ENCODE peak calls at places on chromosomes 16 and 17, in nine cellular contexts. H, C, E, V, X, A, R, B and I are unnamed samples.
A peak's percentile ranks its signal among the peaks of the same experiment; 100 is the strongest.

GRCh38 chr16:35215287-35215686 is 1755.9 kb downstream of the TP53TG3F start:
- DNase-seq in H (no peak), C (no peak), E (no peak), V (no peak), X (no peak), A (no peak), R (no peak), B (no peak), I (no peak)

GRCh38 chr16:12229759-12230594 is 253.4 kb downstream of the SNX29 start:
- DNase-seq in H (no peak), C (no peak), E (no peak), V (no peak), X (no peak), A (no peak), R (peak; percentile 33), B (no peak), I (no peak)

GRCh38 chr17:49676276-49676868 is 1.5 kb downstream of the SPOP start:
- DNase-seq in H (no peak), C (peak; percentile 59), E (no peak), V (no peak), X (no peak), A (no peak), R (peak; percentile 35), B (no peak), I (no peak)

GRCh38 chr16:9123871-9124270 is 32.4 kb downstream of the HAPSTR1 start:
- DNase-seq in H (peak; percentile 44), C (no peak), E (peak; percentile 45), V (peak; percentile 94), X (peak; percentile 91), A (peak; percentile 60), R (no peak), B (no peak), I (peak; percentile 72)

GRCh38 chr16:14111713-14112538 is 40.8 kb downstream of the MRTFB start:
- DNase-seq in H (peak; percentile 33), C (no peak), E (peak; percentile 59), V (no peak), X (peak; percentile 62), A (peak; percentile 89), R (no peak), B (no peak), I (no peak)

GRCh38 chr17:10729334-10730193 is at the start of gene TMEM220:
- DNase-seq in H (peak; percentile 86), C (peak; percentile 88), E (peak; percentile 86), V (no peak), X (peak; percentile 86), A (peak; percentile 90), R (peak; percentile 27), B (no peak), I (peak; percentile 82)

GRCh38 chr16:86048882-86049585 is 150.1 kb downstream of the IRF8 start:
- DNase-seq in H (no peak), C (peak; percentile 62), E (no peak), V (no peak), X (no peak), A (no peak), R (no peak), B (peak; percentile 35), I (no peak)

GRCh38 chr17:36657763-36658490 is 56.5 kb downstream of the MRM1 start:
- DNase-seq in H (no peak), C (peak; percentile 86), E (no peak), V (peak; percentile 22), X (peak; percentile 63), A (no peak), R (no peak), B (no peak), I (no peak)

GRCh38 chr16:27335349-27336052 is 21.7 kb downstream of the IL4R start:
- DNase-seq in H (no peak), C (no peak), E (no peak), V (no peak), X (no peak), A (no peak), R (no peak), B (no peak), I (no peak)

DNA sequence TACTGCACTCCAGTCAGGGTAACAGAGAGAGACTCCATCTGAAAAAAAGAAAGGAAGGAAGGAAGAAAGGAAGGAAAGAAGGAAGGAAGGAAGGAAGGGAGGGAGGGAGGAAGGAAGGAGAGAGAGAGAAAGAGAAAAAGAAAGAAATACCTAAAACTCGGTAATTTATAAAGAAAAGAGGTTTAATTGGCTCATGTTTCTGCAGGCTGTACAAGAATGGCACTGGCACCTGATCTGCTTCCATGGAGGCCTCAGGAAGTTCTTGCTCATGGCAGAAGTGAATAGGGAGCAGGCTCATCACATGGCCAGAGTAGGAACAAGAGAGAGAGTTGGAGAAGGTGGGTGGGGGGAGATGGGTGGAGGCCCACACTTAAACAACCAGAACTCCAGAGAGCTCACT is 215.2 kb upstream of the IRX3 start:
- DNase-seq in H (no peak), C (no peak), E (no peak), V (no peak), X (no peak), A (no peak), R (no peak), B (no peak), I (no peak)
- H3K36me3 ChIP-seq in H (no peaks in the 10 kb centered on the region), C (no peaks in the 10 kb centered on the region), E (no peaks in the 10 kb centered on the region), V (no peaks in the 10 kb centered on the region), X (no peaks in the 10 kb centered on the region), A (no peaks in the 10 kb centered on the region), R (no peaks in the 10 kb centered on the region), B (no peaks in the 10 kb centered on the region), I (no peaks in the 10 kb centered on the region)

DNA sequence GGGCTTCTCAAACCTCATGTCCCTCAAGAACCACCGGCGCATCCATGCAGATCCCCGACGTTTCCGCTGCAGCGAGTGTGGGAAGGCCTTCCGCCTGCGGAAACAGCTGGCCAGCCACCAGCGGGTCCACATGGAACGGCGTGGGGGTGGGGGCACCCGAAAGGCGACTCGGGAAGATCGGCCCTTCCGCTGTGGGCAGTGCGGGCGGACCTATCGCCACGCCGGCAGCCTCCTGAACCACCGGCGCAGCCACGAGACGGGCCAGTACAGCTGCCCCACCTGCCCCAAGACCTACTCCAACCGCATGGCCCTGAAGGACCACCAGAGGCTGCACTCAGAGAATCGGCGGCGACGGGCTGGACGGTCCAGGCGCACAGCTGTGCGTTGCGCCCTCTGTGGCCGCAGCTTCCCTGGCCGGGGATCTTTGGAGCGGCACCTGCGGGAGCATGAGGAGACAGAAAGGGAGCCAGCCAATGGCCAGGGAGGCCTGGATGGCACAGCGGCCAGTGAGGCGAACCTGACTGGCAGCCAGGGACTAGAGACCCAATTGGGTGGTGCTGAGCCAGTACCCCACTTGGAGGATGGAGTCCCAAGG is 5.9 kb downstream of the ZNF646 start:
- DNase-seq in H (no peak), C (peak; percentile 18), E (no peak), V (no peak), X (no peak), A (no peak), R (no peak), B (no peak), I (no peak)
- H3K36me3 ChIP-seq in H (peaks cover 6% of the 10 kb centered on the region), C (peaks cover 7% of the 10 kb centered on the region), E (peaks cover 87% of the 10 kb centered on the region), V (peaks cover 5% of the 10 kb centered on the region), X (peaks cover 3% of the 10 kb centered on the region), A (no peaks in the 10 kb centered on the region), R (peaks cover 28% of the 10 kb centered on the region), B (peaks cover 3% of the 10 kb centered on the region), I (peaks cover 9% of the 10 kb centered on the region)

DNA sequence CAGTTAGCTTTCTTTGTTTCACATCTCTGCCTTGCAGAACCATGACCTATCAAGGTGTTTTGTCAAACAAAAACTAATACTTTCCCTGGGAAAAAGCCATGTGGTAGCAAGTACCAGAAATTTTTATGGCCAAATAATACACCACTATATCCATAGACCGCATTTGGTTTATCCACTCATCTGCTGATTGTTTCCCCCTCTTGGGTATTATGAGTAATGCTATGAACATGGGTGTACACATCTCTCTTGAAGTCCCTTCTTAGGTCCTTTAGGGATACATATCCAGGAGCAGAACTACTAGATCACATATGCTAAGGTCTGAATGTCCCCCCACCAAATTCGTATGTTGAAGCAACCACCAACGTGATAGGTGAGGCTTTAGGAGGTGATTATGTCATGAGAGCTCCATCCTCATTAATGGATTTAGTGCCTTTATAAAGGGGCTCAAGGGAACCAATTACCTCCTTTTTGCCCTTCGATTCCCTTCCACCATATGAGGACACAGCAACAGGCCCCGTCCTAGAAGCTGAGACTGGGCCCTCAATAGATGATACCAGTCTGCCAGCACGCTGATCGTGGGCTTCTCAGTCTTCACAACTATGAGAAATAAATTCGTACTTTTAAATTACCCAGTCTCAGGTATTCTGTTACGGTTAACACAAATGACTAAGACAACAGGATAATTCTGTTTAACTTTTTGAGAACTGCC is 30.2 kb downstream of the SIAH1 start:
- DNase-seq in H (no peak), C (no peak), E (no peak), V (no peak), X (no peak), A (no peak), R (no peak), B (no peak), I (no peak)
- H3K36me3 ChIP-seq in H (no peaks in the 10 kb centered on the region), C (no peaks in the 10 kb centered on the region), E (peaks cover 27% of the 10 kb centered on the region), V (peaks cover 10% of the 10 kb centered on the region), X (no peaks in the 10 kb centered on the region), A (peaks cover 9% of the 10 kb centered on the region), R (peaks cover 22% of the 10 kb centered on the region), B (no peaks in the 10 kb centered on the region), I (peaks cover 23% of the 10 kb centered on the region)

GRCh38 chr17:41760878-41761277 is 25.6 kb downstream of the JUP start:
- DNase-seq in H (no peak), C (no peak), E (no peak), V (no peak), X (no peak), A (no peak), R (no peak), B (no peak), I (no peak)
- H3K36me3 ChIP-seq in H (peaks cover 15% of the 10 kb centered on the region), C (peaks cover 16% of the 10 kb centered on the region), E (peaks cover 99% of the 10 kb centered on the region), V (peaks cover 25% of the 10 kb centered on the region), X (peaks cover 28% of the 10 kb centered on the region), A (no peaks in the 10 kb centered on the region), R (peaks cover 75% of the 10 kb centered on the region), B (peaks cover 30% of the 10 kb centered on the region), I (peaks cover 16% of the 10 kb centered on the region)

DNA sequence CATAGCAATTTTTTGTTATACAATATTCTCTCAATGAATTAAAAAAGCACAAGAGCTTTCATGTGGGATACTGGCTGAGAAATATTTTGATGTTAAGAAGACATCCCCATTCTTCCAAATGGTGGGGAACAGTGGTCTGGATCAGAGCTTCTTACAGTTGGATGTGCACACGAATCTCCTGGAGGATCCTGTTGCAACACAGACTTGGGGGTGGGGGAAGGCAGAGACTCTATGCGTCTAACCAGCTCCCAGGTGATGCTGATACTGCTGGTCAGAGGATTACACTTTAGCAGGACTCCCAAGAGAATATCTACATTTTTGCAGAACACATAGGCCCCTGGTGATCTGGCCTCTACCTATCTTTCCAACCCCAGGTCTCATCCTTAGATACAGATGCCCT is 108.3 kb downstream of the SPACA3 start:
- DNase-seq in H (no peak), C (no peak), E (no peak), V (no peak), X (no peak), A (no peak), R (no peak), B (no peak), I (no peak)
- H3K36me3 ChIP-seq in H (no peaks in the 10 kb centered on the region), C (no peaks in the 10 kb centered on the region), E (no peaks in the 10 kb centered on the region), V (no peaks in the 10 kb centered on the region), X (no peaks in the 10 kb centered on the region), A (no peaks in the 10 kb centered on the region), R (no peaks in the 10 kb centered on the region), B (no peaks in the 10 kb centered on the region), I (no peaks in the 10 kb centered on the region)

GRCh38 chr16:23580391-23580790 is 15.7 kb downstream of the NDUFAB1 start:
- DNase-seq in H (no peak), C (no peak), E (no peak), V (no peak), X (no peak), A (no peak), R (no peak), B (no peak), I (no peak)
- H3K36me3 ChIP-seq in H (peaks cover 6% of the 10 kb centered on the region), C (peaks cover 22% of the 10 kb centered on the region), E (peaks cover 78% of the 10 kb centered on the region), V (peaks cover 6% of the 10 kb centered on the region), X (peaks cover 5% of the 10 kb centered on the region), A (no peaks in the 10 kb centered on the region), R (peaks cover 39% of the 10 kb centered on the region), B (peaks cover 4% of the 10 kb centered on the region), I (peaks cover 25% of the 10 kb centered on the region)